ENCODE peak calls at places on chromosome 5, in seven cellular contexts. T is sigmoid colon, H is transverse colon, S is T-helper 2 cell, J is psoas muscle, G is GM13977, W is GM04504. A is an unnamed sample.

GRCh38 chr5:81852277-81853004 is 101.5 kb upstream of the SSBP2 start:
- DNase-seq in T (peak; percentile 73), H (peak; percentile 14), S (no peak), J (peak; percentile 26), G (no peak), W (no peak), A (no peak)

GRCh38 chr5:72394688-72395087 is 74.5 kb downstream of the PTCD2 start:
- DNase-seq in T (no peak), H (peak; percentile 11), S (no peak), J (no peak), G (peak; percentile 49), W (no peak), A (no peak)

GRCh38 chr5:88824141-88824540 is 58.8 kb downstream of the MEF2C start:
- DNase-seq in T (no peak), H (no peak), S (no peak), J (no peak), G (no peak), W (no peak), A (no peak)

GRCh38 chr5:150599917-150600511 is 40.4 kb upstream of the SYNPO start:
- DNase-seq in T (peak; percentile 86), H (peak; percentile 76), S (no peak), J (peak; percentile 76), G (no peak), W (peak; percentile 39), A (no peak)

GRCh38 chr5:38892363-38892762 is 46.6 kb downstream of the OSMR start:
- DNase-seq in T (no peak), H (no peak), S (no peak), J (no peak), G (no peak), W (no peak), A (no peak)

GRCh38 chr5:140109050-140109817 is 4.7 kb upstream of the PURA start:
- DNase-seq in T (no peak), H (no peak), S (no peak), J (no peak), G (no peak), W (no peak), A (no peak)

GRCh38 chr5:169121631-169122420 is 179.1 kb downstream of the SLIT3 start:
- DNase-seq in T (no peak), H (no peak), S (no peak), J (no peak), G (no peak), W (peak; percentile 47), A (no peak)

GRCh38 chr5:96149546-96149945 is 187.9 kb upstream of the ELL2 start:
- DNase-seq in T (no peak), H (no peak), S (no peak), J (no peak), G (no peak), W (peak; percentile 50), A (no peak)

GRCh38 chr5:88770290-88771257 is 112.4 kb downstream of the MEF2C start:
- DNase-seq in T (no peak), H (no peak), S (no peak), J (no peak), G (no peak), W (no peak), A (no peak)

GRCh38 chr5:144369001-144369400 is 198.3 kb downstream of the KCTD16 start:
- DNase-seq in T (no peak), H (no peak), S (no peak), J (no peak), G (no peak), W (no peak), A (no peak)

GRCh38 chr5:95731571-95732554 is 727 bp downstream of the RHOBTB3 start:
- DNase-seq in T (peak; percentile 80), H (peak; percentile 56), S (peak; percentile 8), J (peak; percentile 56), G (peak; percentile 30), W (no peak), A (no peak)

GRCh38 chr5:95823738-95824609 is 1.4 kb upstream of the GLRX start:
- DNase-seq in T (peak; percentile 92), H (peak; percentile 69), S (no peak), J (peak; percentile 75), G (no peak), W (peak; percentile 90), A (no peak)

GRCh38 chr5:156109317-156110023 is 217.5 kb upstream of the SGCD start:
- DNase-seq in T (no peak), H (no peak), S (no peak), J (no peak), G (no peak), W (no peak), A (no peak)

GRCh38 chr5:171251519-171251918 is 57.5 kb upstream of the TLX3 start:
- DNase-seq in T (no peak), H (no peak), S (no peak), J (no peak), G (no peak), W (no peak), A (no peak)

GRCh38 chr5:69075522-69076169 is 18.2 kb upstream of the SLC30A5 start:
- DNase-seq in T (no peak), H (peak; percentile 19), S (no peak), J (no peak), G (no peak), W (no peak), A (no peak)

GRCh38 chr5:57113486-57113885 is 60.4 kb upstream of the GPBP1 start:
- DNase-seq in T (no peak), H (no peak), S (no peak), J (no peak), G (no peak), W (no peak), A (no peak)

A was measured in GM12864.